ENCODE peak calls at places on chromosomes 11 and 22, in six cellular contexts. H is LNCaP clone FGC, S is HuH-7, L is GM12865, I is astrocyte of the hippocampus, U is NAMALWA. F is an unnamed sample.

GRCh38 chr11:44979536-44980399 is 29.1 kb upstream of the TP53I11 start:
- DNase-seq in H (peak; percentile 99), S (no peak), L (peak; percentile 4), I (peak; percentile 80), U (no peak), F (no peak)

GRCh38 chr11:117314840-117315239 is 1.2 kb downstream of the BACE1 start:
- DNase-seq in I (peak; percentile 29), L (no peak), H (no peak), U (no peak), S (no peak), F (no peak)

GRCh38 chr22:38125038-38125610 is 14.6 kb upstream of the BAIAP2L2 start:
- DNase-seq in L (no peak), H (no peak), S (no peak), U (no peak), I (no peak), F (no peak)

GRCh38 chr22:50012201-50013181 is at the start of gene IL17REL:
- DNase-seq in I (peak; percentile 29), S (peak; percentile 87), L (no peak), U (no peak), H (no peak), F (no peak)

GRCh38 chr22:23822101-23822671 is 16.6 kb downstream of the DERL3 start:
- DNase-seq in U (no peak), S (no peak), H (no peak), I (no peak), L (no peak), F (no peak)

GRCh38 chr11:104798794-104799193 is 99.5 kb downstream of the CASP12 start:
- DNase-seq in S (no peak), I (no peak), U (peak; percentile 30), L (no peak), H (no peak), F (peak; percentile 53)

GRCh38 chr11:1162498-1163311 is 5.0 kb downstream of the MUC5AC start:
- DNase-seq in S (peak; percentile 12), L (no peak), I (no peak), H (no peak), U (no peak), F (no peak)

GRCh38 chr11:33674035-33674814 is 26.4 kb downstream of the C11orf91 start:
- DNase-seq in I (peak; percentile 86), U (no peak), L (no peak), H (no peak), S (no peak), F (no peak)

GRCh38 chr22:25136953-25137576 is 62.6 kb upstream of the CRYBB3 start:
- DNase-seq in H (no peak), I (no peak), S (no peak), L (no peak), U (no peak), F (no peak)

GRCh38 chr11:43987384-43988039 is 45.1 kb downstream of the C11orf96 start:
- DNase-seq in S (no peak), I (peak; percentile 95), U (no peak), H (no peak), L (no peak), F (no peak)

GRCh38 chr11:67119577-67120391 is 721 bp downstream of the KDM2A start:
- DNase-seq in L (peak; percentile 42), S (peak; percentile 86), U (peak; percentile 67), I (peak; percentile 53), H (no peak), F (peak; percentile 29)

GRCh38 chr11:118339281-118340045 is 3.0 kb downstream of the CD3D start:
- DNase-seq in L (no peak), U (no peak), H (no peak), S (no peak), I (no peak), F (no peak)

GRCh38 chr11:129490004-129490403 is 114.4 kb downstream of the BARX2 start:
- DNase-seq in I (no peak), S (no peak), H (no peak), L (no peak), U (no peak), F (no peak)

GRCh38 chr11:12600829-12601228 is 73.4 kb upstream of the TEAD1 start:
- DNase-seq in S (peak; percentile 18), U (no peak), I (no peak), H (no peak), L (no peak), F (no peak)

GRCh38 chr11:79441159-79441875 is 487 bp upstream of the TENM4 start:
- DNase-seq in H (no peak), I (peak; percentile 82), S (no peak), L (no peak), U (no peak), F (no peak)

GRCh38 chr11:13216019-13217006 is 61.3 kb upstream of the BMAL1 start:
- DNase-seq in S (no peak), U (no peak), L (no peak), H (no peak), I (peak; percentile 99), F (no peak)

GRCh38 chr22:29733362-29734322 is 13.8 kb downstream of the CABP7 start:
- DNase-seq in U (peak; percentile 22), S (peak; percentile 83), I (peak; percentile 30), L (peak; percentile 29), H (no peak), F (no peak)

GRCh38 chr11:46557684-46558151 is 36.1 kb downstream of the AMBRA1 start:
- DNase-seq in L (no peak), I (peak; percentile 34), H (no peak), S (no peak), U (no peak), F (no peak)

GRCh38 chr22:21022955-21023614 is 8.1 kb downstream of the P2RX6 start:
- DNase-seq in I (no peak), H (no peak), S (no peak), U (peak; percentile 51), L (no peak), F (no peak)

GRCh38 chr22:22848364-22848866 is 39.2 kb upstream of the IGLL5 start:
- DNase-seq in S (peak; percentile 75), H (peak; percentile 15), U (peak; percentile 65), L (peak; percentile 71), I (peak; percentile 70), F (peak; percentile 65)

GRCh38 chr11:36627006-36627405 is 29.0 kb upstream of the RAG2 start:
- DNase-seq in I (no peak), H (no peak), S (no peak), L (no peak), U (no peak), F (no peak)

GRCh38 chr22:41596776-41597634 is 7.4 kb upstream of the PMM1 start:
- DNase-seq in I (peak; percentile 74), U (peak; percentile 53), H (no peak), L (peak; percentile 43), S (peak; percentile 78), F (peak; percentile 29)

GRCh38 chr11:126340960-126341709 is 14.4 kb upstream of the ST3GAL4 start:
- DNase-seq in L (peak; percentile 70), H (no peak), U (no peak), S (no peak), I (no peak), F (no peak)